ENCODE peak calls at places on chromosomes 11 and 22, in four cellular contexts. T is K562, K is A549, X is HepG2. R is an unnamed sample.

GRCh38 chr11:12149672-12150225 is 39.4 kb downstream of the MICAL2 start:
- DNase-seq in T (peak), K (no peak), X (no peak), R (no peak)

GRCh38 chr11:69950120-69950519 is 128.0 kb upstream of the ANO1 start:
- DNase-seq in T (peak), K (peak), X (peak), R (no peak)

GRCh38 chr22:35910013-35910860 is 118.4 kb downstream of the RBFOX2 start:
- DNase-seq in T (no peak), K (no peak), X (no peak), R (no peak)

GRCh38 chr11:39745401-39745800 is 1714.1 kb downstream of the LRRC4C start:
- DNase-seq in T (no peak), K (peak), X (peak), R (no peak)

GRCh38 chr22:29044657-29045176 is 16.9 kb downstream of the C22orf31 start:
- DNase-seq in T (no peak), K (no peak), X (peak), R (no peak)

GRCh38 chr11:67022961-67023956 is at the start of gene SYT12:
- DNase-seq in T (no peak), K (peak), X (no peak), R (no peak)

GRCh38 chr11:130547761-130548490 is 99.5 kb downstream of the ADAMTS15 start:
- DNase-seq in T (no peak), K (no peak), X (no peak), R (no peak)

GRCh38 chr11:100687630-100688395 is 725 bp downstream of the ARHGAP42 start:
- DNase-seq in T (peak), K (peak), X (peak), R (no peak)

GRCh38 chr11:42960521-42961088 is 351.2 kb upstream of the API5 start:
- DNase-seq in T (no peak), K (no peak), X (no peak), R (no peak)

GRCh38 chr11:117226388-117227385 is 5.2 kb downstream of the PCSK7 start:
- DNase-seq in T (peak), K (peak), X (peak), R (peak)

GRCh38 chr22:22043296-22044078 is 60.9 kb upstream of the TOP3B start:
- DNase-seq in T (no peak), K (no peak), X (no peak), R (no peak)

GRCh38 chr11:100808904-100809491 is 121.9 kb downstream of the ARHGAP42 start:
- DNase-seq in T (peak), K (peak), X (no peak), R (no peak)

GRCh38 chr11:91231226-91231625 is 993.4 kb upstream of the FAT3 start:
- DNase-seq in T (no peak), K (no peak), X (no peak), R (no peak)

GRCh38 chr11:60954421-60954820 is 2.4 kb upstream of the SLC15A3 start:
- DNase-seq in T (no peak), K (no peak), X (no peak), R (no peak)

GRCh38 chr11:60952742-60953170 is 780 bp upstream of the SLC15A3 start:
- DNase-seq in T (no peak), K (no peak), X (no peak), R (no peak)

GRCh38 chr11:60955566-60955965 is 3.6 kb upstream of the SLC15A3 start:
- DNase-seq in T (no peak), K (no peak), X (no peak), R (no peak)

GRCh38 chr11:60951909-60952741 is at the start of gene SLC15A3:
- DNase-seq in T (no peak), K (no peak), X (no peak), R (peak)

DNA sequence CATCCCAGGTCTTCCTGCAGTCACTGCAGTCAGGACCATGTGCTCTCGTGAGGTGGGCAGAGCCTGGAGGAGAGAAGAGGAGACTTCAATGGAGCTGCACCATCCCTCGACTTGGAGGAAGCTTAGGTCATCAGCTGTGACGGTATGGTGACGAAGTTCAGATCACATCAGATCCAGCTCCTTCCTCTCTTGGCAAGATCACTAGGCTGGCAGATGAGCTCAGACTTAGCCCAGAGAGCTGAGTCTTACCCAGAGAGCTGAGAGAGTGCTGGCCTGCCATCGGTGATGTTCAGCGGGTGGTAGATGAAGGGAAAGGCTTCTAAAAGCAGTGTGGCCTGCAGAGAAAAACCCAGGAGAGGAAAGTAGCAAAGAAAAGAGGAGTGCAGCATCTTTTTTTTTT is 1.8 kb upstream of the SLC15A3 start:
- DNase-seq in T (no peak), K (no peak), X (no peak), R (no peak)
- TF ChIP-seq POLR2AphosphoS2 in T (no peak), K (no peak), X (no peak), R (no peak)

DNA sequence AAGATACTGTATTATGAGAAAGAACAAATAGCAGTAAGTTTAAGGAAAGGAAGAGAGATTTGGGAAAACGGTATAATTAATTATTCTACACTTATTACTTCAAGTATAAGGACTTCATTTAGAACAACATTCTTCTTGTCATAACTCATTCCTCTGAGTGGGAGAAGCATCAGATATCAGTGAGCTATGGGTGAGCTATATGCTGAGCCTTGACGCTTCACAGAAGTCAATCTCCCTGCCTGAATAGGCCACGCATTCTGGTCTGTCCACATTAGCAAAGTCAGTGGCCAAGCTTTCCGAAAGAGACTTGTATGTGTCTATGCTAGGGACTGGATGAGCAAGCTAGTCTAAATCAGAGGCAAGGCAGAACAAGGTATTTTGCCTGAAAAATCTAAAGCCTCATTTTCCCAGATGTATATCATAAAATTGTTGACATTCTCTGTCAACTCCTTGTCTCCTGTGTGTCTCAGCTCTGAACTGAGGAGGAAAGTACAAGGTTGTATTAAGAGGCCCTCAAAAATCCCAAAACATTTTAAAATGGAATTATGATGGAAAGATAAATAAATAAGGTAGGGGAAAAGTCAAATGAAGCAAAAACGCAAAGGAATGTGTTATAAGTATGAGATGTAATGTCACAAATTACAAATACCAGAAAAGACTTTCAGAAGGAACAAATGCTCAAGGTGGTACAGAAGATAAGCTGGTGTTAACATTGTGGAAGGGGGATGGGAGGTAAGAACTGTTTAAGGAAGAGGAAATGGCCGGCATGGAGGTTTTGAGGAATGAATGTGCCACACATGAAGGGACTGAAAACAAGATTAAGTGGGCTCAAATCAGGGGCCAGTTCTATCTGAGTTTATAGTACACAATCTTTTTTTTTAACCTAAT is 1.4 kb downstream of the OR52N2 start:
- DNase-seq in T (peak), K (no peak), X (no peak), R (no peak)
- TF ChIP-seq POLR2AphosphoS2 in T (no peak), K (no peak), X (no peak), R (no peak)

GRCh38 chr11:125347261-125347585 is 148.8 kb downstream of the FEZ1 start:
- DNase-seq in T (no peak), K (no peak), X (no peak), R (no peak)
- TF ChIP-seq POLR2AphosphoS2 in T (no peak), K (no peak), X (no peak), R (no peak)

GRCh38 chr22:19892249-19892879 is 37.7 kb upstream of the GNB1L start:
- DNase-seq in T (peak), K (no peak), X (peak), R (no peak)
- TF ChIP-seq POLR2AphosphoS2 in T (no peak), K (no peak), X (no peak), R (no peak)

DNA sequence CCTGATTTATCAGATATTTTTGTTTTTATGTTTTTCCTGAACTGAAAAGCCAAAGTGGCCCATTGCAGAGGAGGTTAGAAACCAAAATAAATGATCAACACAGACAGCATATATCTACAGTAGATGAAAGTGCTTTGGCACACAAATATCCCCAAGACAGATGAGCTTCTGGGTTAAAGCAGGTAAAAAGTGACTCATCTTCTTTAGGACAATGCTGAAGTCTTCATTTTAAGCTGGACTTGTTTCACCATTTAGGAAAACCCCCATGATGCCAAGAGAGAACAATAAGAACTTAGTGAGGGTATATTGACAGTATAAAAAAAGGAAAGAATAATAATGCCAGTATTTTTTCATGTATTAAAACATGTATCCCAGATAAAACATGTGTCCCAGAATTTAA is 100.8 kb upstream of the OR9G4 start:
- DNase-seq in T (no peak), K (peak), X (no peak), R (no peak)
- TF ChIP-seq POLR2AphosphoS2 in T (no peak), K (no peak), X (no peak), R (no peak)

R was measured in GM12878.